ENCODE peak calls at places on chromosomes 6 and 20, in ten cellular contexts. One of them, this sample, is unnamed.

GRCh38 chr6:73519943-73520687 is 717 bp downstream of the EEF1A1 start:
- DNase-seq in fibroblast of pulmonary artery: peak
- DNase-seq in mammary epithelial cell: peak
- DNase-seq in endodermal cell: peak
- DNase-seq in lower lobe of right lung: peak
- DNase-seq in adrenal gland: peak
- DNase-seq in CD4-positive, CD25-positive, alpha-beta regulatory T cell: peak
- DNase-seq in choroid plexus epithelial cell: peak
- DNase-seq in HL-60: peak
- DNase-seq in sigmoid colon: peak
- DNase-seq in this sample: peak

GRCh38 chr6:11778648-11779307 is at the start of gene ADTRP:
- DNase-seq in fibroblast of pulmonary artery: no peak
- DNase-seq in mammary epithelial cell: no peak
- DNase-seq in endodermal cell: no peak
- DNase-seq in lower lobe of right lung: peak
- DNase-seq in adrenal gland: peak
- DNase-seq in CD4-positive, CD25-positive, alpha-beta regulatory T cell: no peak
- DNase-seq in choroid plexus epithelial cell: no peak
- DNase-seq in HL-60: peak
- DNase-seq in sigmoid colon: no peak
- DNase-seq in this sample: no peak

GRCh38 chr6:126199482-126199881 is 140.4 kb upstream of the CENPW start:
- DNase-seq in fibroblast of pulmonary artery: no peak
- DNase-seq in mammary epithelial cell: no peak
- DNase-seq in endodermal cell: no peak
- DNase-seq in lower lobe of right lung: no peak
- DNase-seq in adrenal gland: no peak
- DNase-seq in CD4-positive, CD25-positive, alpha-beta regulatory T cell: peak
- DNase-seq in choroid plexus epithelial cell: no peak
- DNase-seq in HL-60: no peak
- DNase-seq in sigmoid colon: no peak
- DNase-seq in this sample: no peak

GRCh38 chr6:25404693-25405169 is 125.6 kb downstream of the CARMIL1 start:
- DNase-seq in fibroblast of pulmonary artery: no peak
- DNase-seq in mammary epithelial cell: no peak
- DNase-seq in endodermal cell: no peak
- DNase-seq in lower lobe of right lung: no peak
- DNase-seq in adrenal gland: no peak
- DNase-seq in CD4-positive, CD25-positive, alpha-beta regulatory T cell: peak
- DNase-seq in choroid plexus epithelial cell: no peak
- DNase-seq in HL-60: no peak
- DNase-seq in sigmoid colon: no peak
- DNase-seq in this sample: no peak

GRCh38 chr6:32700391-32701040 is 34.1 kb upstream of the HLA-DQB1 start:
- DNase-seq in fibroblast of pulmonary artery: peak
- DNase-seq in mammary epithelial cell: peak
- DNase-seq in endodermal cell: peak
- DNase-seq in lower lobe of right lung: no peak
- DNase-seq in adrenal gland: peak
- DNase-seq in CD4-positive, CD25-positive, alpha-beta regulatory T cell: peak
- DNase-seq in choroid plexus epithelial cell: peak
- DNase-seq in HL-60: peak
- DNase-seq in sigmoid colon: no peak
- DNase-seq in this sample: peak

GRCh38 chr6:152085533-152085932 is 278.1 kb downstream of the ESR1 start:
- DNase-seq in fibroblast of pulmonary artery: no peak
- DNase-seq in mammary epithelial cell: peak
- DNase-seq in endodermal cell: no peak
- DNase-seq in lower lobe of right lung: no peak
- DNase-seq in adrenal gland: no peak
- DNase-seq in CD4-positive, CD25-positive, alpha-beta regulatory T cell: no peak
- DNase-seq in choroid plexus epithelial cell: no peak
- DNase-seq in HL-60: no peak
- DNase-seq in sigmoid colon: no peak
- DNase-seq in this sample: no peak

GRCh38 chr6:131949909-131950766 is 1.0 kb downstream of the CCN2 start:
- DNase-seq in fibroblast of pulmonary artery: peak
- DNase-seq in mammary epithelial cell: peak
- DNase-seq in endodermal cell: peak
- DNase-seq in lower lobe of right lung: peak
- DNase-seq in adrenal gland: peak
- DNase-seq in CD4-positive, CD25-positive, alpha-beta regulatory T cell: no peak
- DNase-seq in choroid plexus epithelial cell: peak
- DNase-seq in HL-60: no peak
- DNase-seq in sigmoid colon: peak
- DNase-seq in this sample: peak

GRCh38 chr20:53190225-53190624 is 218.1 kb downstream of the TSHZ2 start:
- DNase-seq in fibroblast of pulmonary artery: no peak
- DNase-seq in mammary epithelial cell: no peak
- DNase-seq in endodermal cell: no peak
- DNase-seq in lower lobe of right lung: no peak
- DNase-seq in adrenal gland: no peak
- DNase-seq in CD4-positive, CD25-positive, alpha-beta regulatory T cell: no peak
- DNase-seq in choroid plexus epithelial cell: no peak
- DNase-seq in HL-60: no peak
- DNase-seq in sigmoid colon: no peak
- DNase-seq in this sample: no peak

GRCh38 chr6:101021504-101021903 is 140.4 kb upstream of the ASCC3 start:
- DNase-seq in fibroblast of pulmonary artery: no peak
- DNase-seq in mammary epithelial cell: no peak
- DNase-seq in endodermal cell: no peak
- DNase-seq in lower lobe of right lung: no peak
- DNase-seq in adrenal gland: no peak
- DNase-seq in CD4-positive, CD25-positive, alpha-beta regulatory T cell: no peak
- DNase-seq in choroid plexus epithelial cell: peak
- DNase-seq in HL-60: no peak
- DNase-seq in sigmoid colon: no peak
- DNase-seq in this sample: no peak

GRCh38 chr6:134516582-134516981 is 198.7 kb upstream of the SGK1 start:
- DNase-seq in fibroblast of pulmonary artery: peak
- DNase-seq in mammary epithelial cell: no peak
- DNase-seq in endodermal cell: no peak
- DNase-seq in lower lobe of right lung: no peak
- DNase-seq in adrenal gland: no peak
- DNase-seq in CD4-positive, CD25-positive, alpha-beta regulatory T cell: no peak
- DNase-seq in choroid plexus epithelial cell: peak
- DNase-seq in HL-60: no peak
- DNase-seq in sigmoid colon: no peak
- DNase-seq in this sample: no peak

GRCh38 chr6:134517145-134517658 is 199.3 kb upstream of the SGK1 start:
- DNase-seq in fibroblast of pulmonary artery: peak
- DNase-seq in mammary epithelial cell: peak
- DNase-seq in endodermal cell: peak
- DNase-seq in lower lobe of right lung: peak
- DNase-seq in adrenal gland: peak
- DNase-seq in CD4-positive, CD25-positive, alpha-beta regulatory T cell: no peak
- DNase-seq in choroid plexus epithelial cell: peak
- DNase-seq in HL-60: peak
- DNase-seq in sigmoid colon: peak
- DNase-seq in this sample: peak

GRCh38 chr6:134519456-134519855 is 201.5 kb upstream of the SGK1 start:
- DNase-seq in fibroblast of pulmonary artery: peak
- DNase-seq in mammary epithelial cell: no peak
- DNase-seq in endodermal cell: no peak
- DNase-seq in lower lobe of right lung: peak
- DNase-seq in adrenal gland: peak
- DNase-seq in CD4-positive, CD25-positive, alpha-beta regulatory T cell: peak
- DNase-seq in choroid plexus epithelial cell: peak
- DNase-seq in HL-60: peak
- DNase-seq in sigmoid colon: no peak
- DNase-seq in this sample: no peak

GRCh38 chr6:134515976-134516375 is 198.1 kb upstream of the SGK1 start:
- DNase-seq in fibroblast of pulmonary artery: peak
- DNase-seq in mammary epithelial cell: no peak
- DNase-seq in endodermal cell: no peak
- DNase-seq in lower lobe of right lung: no peak
- DNase-seq in adrenal gland: no peak
- DNase-seq in CD4-positive, CD25-positive, alpha-beta regulatory T cell: no peak
- DNase-seq in choroid plexus epithelial cell: peak
- DNase-seq in HL-60: no peak
- DNase-seq in sigmoid colon: no peak
- DNase-seq in this sample: no peak

DNA sequence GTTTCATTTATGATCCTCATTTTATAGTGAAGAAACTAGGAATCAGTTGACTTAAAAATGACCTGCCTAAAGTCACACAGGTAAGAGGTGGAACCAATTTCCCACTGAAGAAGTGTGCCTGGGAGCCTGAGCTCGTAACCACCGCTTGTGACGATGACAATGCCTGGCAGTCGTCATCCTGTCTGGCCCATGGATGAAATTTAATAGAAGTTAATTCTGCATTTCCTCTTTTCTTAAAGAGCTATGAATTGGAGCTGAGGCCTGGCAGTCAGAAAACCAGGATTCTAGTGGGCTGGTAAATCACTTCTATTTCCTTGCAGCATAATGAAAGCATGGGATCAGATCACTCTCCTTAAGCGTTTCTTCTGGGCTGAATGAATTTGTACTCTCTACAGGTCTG is 200.0 kb upstream of the SGK1 start:
- DNase-seq in fibroblast of pulmonary artery: peak
- DNase-seq in mammary epithelial cell: no peak
- DNase-seq in endodermal cell: no peak
- DNase-seq in lower lobe of right lung: no peak
- DNase-seq in adrenal gland: no peak
- DNase-seq in CD4-positive, CD25-positive, alpha-beta regulatory T cell: no peak
- DNase-seq in choroid plexus epithelial cell: no peak
- DNase-seq in HL-60: no peak
- DNase-seq in sigmoid colon: no peak
- DNase-seq in this sample: no peak
- H3K4me3 ChIP-seq in fibroblast of pulmonary artery: no peak
- H3K4me3 ChIP-seq in mammary epithelial cell: no peak
- H3K4me3 ChIP-seq in endodermal cell: no peak
- H3K4me3 ChIP-seq in lower lobe of right lung: no peak
- H3K4me3 ChIP-seq in adrenal gland: no peak
- H3K4me3 ChIP-seq in CD4-positive, CD25-positive, alpha-beta regulatory T cell: no peak
- H3K4me3 ChIP-seq in choroid plexus epithelial cell: no peak
- H3K4me3 ChIP-seq in HL-60: no peak
- H3K4me3 ChIP-seq in sigmoid colon: no peak
- H3K4me3 ChIP-seq in this sample: no peak

GRCh38 chr20:539236-539635 is 4.4 kb downstream of the CSNK2A1 start:
- DNase-seq in fibroblast of pulmonary artery: no peak
- DNase-seq in mammary epithelial cell: no peak
- DNase-seq in endodermal cell: no peak
- DNase-seq in lower lobe of right lung: no peak
- DNase-seq in adrenal gland: no peak
- DNase-seq in CD4-positive, CD25-positive, alpha-beta regulatory T cell: no peak
- DNase-seq in choroid plexus epithelial cell: no peak
- DNase-seq in HL-60: peak
- DNase-seq in sigmoid colon: no peak
- DNase-seq in this sample: no peak

GRCh38 chr20:537983-538382 is 5.6 kb downstream of the CSNK2A1 start:
- DNase-seq in fibroblast of pulmonary artery: no peak
- DNase-seq in mammary epithelial cell: no peak
- DNase-seq in endodermal cell: no peak
- DNase-seq in lower lobe of right lung: no peak
- DNase-seq in adrenal gland: no peak
- DNase-seq in CD4-positive, CD25-positive, alpha-beta regulatory T cell: no peak
- DNase-seq in choroid plexus epithelial cell: no peak
- DNase-seq in HL-60: no peak
- DNase-seq in sigmoid colon: no peak
- DNase-seq in this sample: no peak

GRCh38 chr20:535958-536357 is 7.6 kb downstream of the CSNK2A1 start:
- DNase-seq in fibroblast of pulmonary artery: peak
- DNase-seq in mammary epithelial cell: peak
- DNase-seq in endodermal cell: no peak
- DNase-seq in lower lobe of right lung: no peak
- DNase-seq in adrenal gland: no peak
- DNase-seq in CD4-positive, CD25-positive, alpha-beta regulatory T cell: no peak
- DNase-seq in choroid plexus epithelial cell: peak
- DNase-seq in HL-60: no peak
- DNase-seq in sigmoid colon: no peak
- DNase-seq in this sample: no peak

GRCh38 chr20:539848-540247 is 3.7 kb downstream of the CSNK2A1 start:
- DNase-seq in fibroblast of pulmonary artery: peak
- DNase-seq in mammary epithelial cell: peak
- DNase-seq in endodermal cell: no peak
- DNase-seq in lower lobe of right lung: no peak
- DNase-seq in adrenal gland: peak
- DNase-seq in CD4-positive, CD25-positive, alpha-beta regulatory T cell: no peak
- DNase-seq in choroid plexus epithelial cell: peak
- DNase-seq in HL-60: no peak
- DNase-seq in sigmoid colon: no peak
- DNase-seq in this sample: peak

DNA sequence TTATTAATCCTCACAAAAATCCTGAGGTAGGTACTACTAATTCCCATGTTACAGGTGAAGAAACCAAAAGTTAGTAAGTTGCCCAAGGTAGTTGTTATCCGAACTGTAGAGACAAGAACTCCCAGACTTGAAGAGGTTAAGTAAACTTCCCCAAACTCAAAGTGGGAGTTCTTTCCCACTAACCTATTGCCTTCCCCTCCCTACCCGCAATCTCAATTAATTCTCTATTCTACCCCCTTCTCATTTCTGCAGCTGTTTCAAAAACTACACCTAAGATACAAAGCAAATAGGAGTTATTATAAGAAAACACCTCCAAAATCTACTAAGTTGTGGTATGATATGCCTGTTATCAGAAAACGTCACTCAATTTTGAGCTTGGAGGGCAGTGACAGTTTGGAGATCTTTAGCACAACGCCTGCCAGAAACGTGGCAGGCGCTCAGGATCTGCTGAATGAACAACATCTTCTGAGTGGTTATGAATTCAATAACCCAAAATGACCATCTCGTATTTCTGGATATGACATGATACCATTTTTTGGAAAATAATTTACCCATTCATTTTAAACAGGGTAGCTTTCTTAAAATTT is 7.1 kb downstream of the CSNK2A1 start:
- DNase-seq in fibroblast of pulmonary artery: no peak
- DNase-seq in mammary epithelial cell: no peak
- DNase-seq in endodermal cell: no peak
- DNase-seq in lower lobe of right lung: no peak
- DNase-seq in adrenal gland: no peak
- DNase-seq in CD4-positive, CD25-positive, alpha-beta regulatory T cell: no peak
- DNase-seq in choroid plexus epithelial cell: no peak
- DNase-seq in HL-60: no peak
- DNase-seq in sigmoid colon: no peak
- DNase-seq in this sample: no peak
- H3K4me3 ChIP-seq in fibroblast of pulmonary artery: no peak
- H3K4me3 ChIP-seq in mammary epithelial cell: no peak
- H3K4me3 ChIP-seq in endodermal cell: peak
- H3K4me3 ChIP-seq in lower lobe of right lung: no peak
- H3K4me3 ChIP-seq in adrenal gland: no peak
- H3K4me3 ChIP-seq in CD4-positive, CD25-positive, alpha-beta regulatory T cell: no peak
- H3K4me3 ChIP-seq in choroid plexus epithelial cell: no peak
- H3K4me3 ChIP-seq in HL-60: no peak
- H3K4me3 ChIP-seq in sigmoid colon: no peak
- H3K4me3 ChIP-seq in this sample: no peak

GRCh38 chr20:17849111-17849900 is 119.3 kb downstream of the SNX5 start:
- DNase-seq in fibroblast of pulmonary artery: no peak
- DNase-seq in mammary epithelial cell: no peak
- DNase-seq in endodermal cell: no peak
- DNase-seq in lower lobe of right lung: no peak
- DNase-seq in adrenal gland: no peak
- DNase-seq in CD4-positive, CD25-positive, alpha-beta regulatory T cell: no peak
- DNase-seq in choroid plexus epithelial cell: no peak
- DNase-seq in HL-60: no peak
- DNase-seq in sigmoid colon: no peak
- DNase-seq in this sample: no peak
- H3K4me3 ChIP-seq in fibroblast of pulmonary artery: no peak
- H3K4me3 ChIP-seq in mammary epithelial cell: no peak
- H3K4me3 ChIP-seq in endodermal cell: no peak
- H3K4me3 ChIP-seq in lower lobe of right lung: no peak
- H3K4me3 ChIP-seq in adrenal gland: no peak
- H3K4me3 ChIP-seq in CD4-positive, CD25-positive, alpha-beta regulatory T cell: no peak
- H3K4me3 ChIP-seq in choroid plexus epithelial cell: no peak
- H3K4me3 ChIP-seq in HL-60: no peak
- H3K4me3 ChIP-seq in sigmoid colon: no peak
- H3K4me3 ChIP-seq in this sample: no peak

GRCh38 chr20:46789339-46789984 is 80.0 kb downstream of the SLC2A10 start:
- DNase-seq in fibroblast of pulmonary artery: no peak
- DNase-seq in mammary epithelial cell: no peak
- DNase-seq in endodermal cell: no peak
- DNase-seq in lower lobe of right lung: no peak
- DNase-seq in adrenal gland: no peak
- DNase-seq in CD4-positive, CD25-positive, alpha-beta regulatory T cell: no peak
- DNase-seq in choroid plexus epithelial cell: no peak
- DNase-seq in HL-60: no peak
- DNase-seq in sigmoid colon: no peak
- DNase-seq in this sample: no peak
- H3K4me3 ChIP-seq in fibroblast of pulmonary artery: no peak
- H3K4me3 ChIP-seq in mammary epithelial cell: no peak
- H3K4me3 ChIP-seq in endodermal cell: no peak
- H3K4me3 ChIP-seq in lower lobe of right lung: no peak
- H3K4me3 ChIP-seq in adrenal gland: no peak
- H3K4me3 ChIP-seq in CD4-positive, CD25-positive, alpha-beta regulatory T cell: no peak
- H3K4me3 ChIP-seq in choroid plexus epithelial cell: no peak
- H3K4me3 ChIP-seq in HL-60: no peak
- H3K4me3 ChIP-seq in sigmoid colon: no peak
- H3K4me3 ChIP-seq in this sample: no peak